ENCODE peak calls at places on chromosome 3, in five cellular contexts. P is HuH-7.5, T is pancreas, V is neural crest cell, X is NCI-H774. K is an unnamed sample.

GRCh38 chr3:171552525-171552924 is 92.3 kb upstream of the TNIK start:
- DNase-seq in P (no peak), T (no peak), V (no peak), X (no peak), K (no peak)

GRCh38 chr3:111241960-111242359 is 170.3 kb downstream of the NECTIN3 start:
- DNase-seq in P (no peak), T (no peak), V (no peak), X (no peak), K (no peak)

GRCh38 chr3:163058190-163058854 is 1561.7 kb downstream of the OTOL1 start:
- DNase-seq in P (no peak), T (no peak), V (no peak), X (no peak), K (no peak)

GRCh38 chr3:18891641-18892040 is 256.7 kb upstream of the KCNH8 start:
- DNase-seq in P (no peak), T (no peak), V (no peak), X (no peak), K (no peak)

GRCh38 chr3:65575376-65575840 is 463.3 kb downstream of the MAGI1 start:
- DNase-seq in P (no peak), T (no peak), V (no peak), X (no peak), K (peak)

GRCh38 chr3:63092545-63092944 is 185.6 kb upstream of the SYNPR start:
- DNase-seq in P (no peak), T (no peak), V (no peak), X (no peak), K (no peak)

GRCh38 chr3:169940486-169941181 is 26.0 kb upstream of the SEC62 start:
- DNase-seq in P (no peak), T (no peak), V (no peak), X (peak), K (no peak)

GRCh38 chr3:35932995-35933394 is 293.7 kb downstream of the ARPP21 start:
- DNase-seq in P (no peak), T (no peak), V (no peak), X (no peak), K (no peak)

GRCh38 chr3:194998417-194998816 is 272.5 kb downstream of the XXYLT1 start:
- DNase-seq in P (no peak), T (peak), V (no peak), X (no peak), K (no peak)

GRCh38 chr3:11306815-11307589 is 34.8 kb downstream of the ATG7 start:
- DNase-seq in P (no peak), T (no peak), V (no peak), X (no peak), K (no peak)

GRCh38 chr3:177569823-177570657 is 372.8 kb upstream of the TBL1XR1 start:
- DNase-seq in P (no peak), T (no peak), V (no peak), X (no peak), K (no peak)